ENCODE peak calls at places on chromosome 14, in eight cellular contexts. B is lower lobe of right lung, M is upper lobe of right lung, W is AG10803, L is WERI-Rb-1, H is activated B cell treated with CpG ODN at 0.5 μM for 24 hours, X is fibroblast of pulmonary artery, S is epithelial cell of esophagus. T is an unnamed sample.

GRCh38 chr14:59435106-59435505 is 30.1 kb downstream of the GPR135 start:
- DNase-seq in B (no peak), M (no peak), W (no peak), L (no peak), H (no peak), X (no peak), S (no peak), T (no peak)

GRCh38 chr14:54354096-54354495 is 42.7 kb upstream of the CDKN3 start:
- DNase-seq in B (no peak), M (no peak), W (no peak), L (no peak), H (no peak), X (no peak), S (no peak), T (no peak)

GRCh38 chr14:29627141-29627540 is 300.5 kb downstream of the PRKD1 start:
- DNase-seq in B (no peak), M (no peak), W (peak), L (no peak), H (no peak), X (no peak), S (peak), T (peak)

GRCh38 chr14:67332468-67332867 is 27.1 kb downstream of the ATP6V1D start:
- DNase-seq in B (no peak), M (no peak), W (no peak), L (no peak), H (no peak), X (no peak), S (no peak), T (no peak)

GRCh38 chr14:98893675-98894074 is 378.3 kb downstream of the BCL11B start:
- DNase-seq in B (no peak), M (no peak), W (no peak), L (no peak), H (no peak), X (no peak), S (peak), T (no peak)

GRCh38 chr14:90601521-90601920 is 204.7 kb downstream of the CALM1 start:
- DNase-seq in B (no peak), M (no peak), W (no peak), L (no peak), H (no peak), X (no peak), S (no peak), T (no peak)

GRCh38 chr14:90649096-90649495 is 167.1 kb downstream of the TTC7B start:
- DNase-seq in B (no peak), M (no peak), W (peak), L (no peak), H (no peak), X (peak), S (no peak), T (no peak)

GRCh38 chr14:69715725-69716482 is 51.0 kb upstream of the SRSF5 start:
- DNase-seq in B (peak), M (peak), W (peak), L (no peak), H (no peak), X (peak), S (peak), T (peak)

GRCh38 chr14:70873627-70874026 is 33.6 kb upstream of the PCNX1 start:
- DNase-seq in B (no peak), M (no peak), W (no peak), L (peak), H (no peak), X (no peak), S (no peak), T (no peak)

GRCh38 chr14:106513302-106513701 is 986.9 kb downstream of the TMEM121 start:
- DNase-seq in B (no peak), M (no peak), W (no peak), L (no peak), H (no peak), X (no peak), S (no peak), T (no peak)

GRCh38 chr14:106522990-106523389 is 996.6 kb downstream of the TMEM121 start:
- DNase-seq in B (no peak), M (no peak), W (no peak), L (no peak), H (no peak), X (no peak), S (no peak), T (no peak)

GRCh38 chr14:106518054-106518943 is 991.9 kb downstream of the TMEM121 start:
- DNase-seq in B (peak), M (peak), W (no peak), L (peak), H (peak), X (no peak), S (no peak), T (no peak)
- TF ChIP-seq CTCF in B (peak), M (peak), W (no peak), L (peak), H (peak), X (no peak), S (no peak), T (no peak)

GRCh38 chr14:80862983-80863382 is 78.6 kb downstream of the CEP128 start:
- DNase-seq in B (no peak), M (no peak), W (no peak), L (no peak), H (no peak), X (peak), S (no peak), T (no peak)
- TF ChIP-seq CTCF in B (no peak), M (no peak), W (peak), L (no peak), H (no peak), X (peak), S (no peak), T (peak)

GRCh38 chr14:63457498-63457897 is 85.7 kb downstream of the PPP2R5E start:
- DNase-seq in B (no peak), M (no peak), W (no peak), L (no peak), H (no peak), X (no peak), S (no peak), T (no peak)
- TF ChIP-seq CTCF in B (no peak), M (no peak), W (no peak), L (no peak), H (no peak), X (no peak), S (no peak), T (no peak)

GRCh38 chr14:19920021-19920657 is at the start of gene OR4K5:
- DNase-seq in B (no peak), M (no peak), W (no peak), L (no peak), H (no peak), X (no peak), S (no peak), T (no peak)
- TF ChIP-seq CTCF in B (no peak), M (no peak), W (no peak), L (no peak), H (no peak), X (no peak), S (no peak), T (no peak)

DNA sequence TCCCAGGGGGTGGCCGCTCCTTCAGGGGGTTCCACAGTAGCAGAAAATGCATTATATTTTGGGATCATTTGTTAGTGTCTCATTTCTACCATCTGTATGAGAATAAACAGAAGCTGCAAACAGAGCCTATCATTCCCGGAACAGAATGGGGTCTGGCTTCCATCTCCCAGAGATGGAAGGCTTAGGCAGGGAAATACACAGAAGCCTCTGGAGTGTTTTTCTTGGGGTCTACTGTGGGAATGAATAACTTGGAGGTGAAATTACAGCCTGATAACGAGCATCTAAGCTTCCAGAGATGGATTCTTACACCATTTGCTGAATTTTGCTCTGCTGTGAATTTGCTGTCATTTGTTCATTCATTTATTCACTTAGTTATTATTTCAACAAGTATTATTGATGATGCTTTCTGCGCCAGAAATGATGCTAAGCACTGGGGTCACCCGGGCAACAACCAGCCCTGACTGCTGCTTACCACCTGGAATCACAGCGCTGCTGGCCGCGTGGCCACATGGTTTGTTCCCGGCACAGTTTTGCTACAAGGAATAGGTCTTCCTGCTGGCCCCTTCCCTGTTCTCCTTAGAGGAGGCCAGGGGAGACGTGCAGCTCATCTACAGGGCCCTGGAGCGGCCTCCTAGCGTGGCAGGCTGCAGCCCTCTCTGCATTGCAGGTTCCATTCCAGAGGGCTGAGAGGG is 6.9 kb downstream of the JDP2 start:
- DNase-seq in B (no peak), M (no peak), W (no peak), L (no peak), H (no peak), X (no peak), S (no peak), T (no peak)
- TF ChIP-seq CTCF in B (no peak), M (no peak), W (no peak), L (no peak), H (no peak), X (no peak), S (no peak), T (no peak)

GRCh38 chr14:100193417-100194357 is 34.2 kb upstream of the DEGS2 start:
- DNase-seq in B (no peak), M (no peak), W (no peak), L (no peak), H (no peak), X (no peak), S (no peak), T (no peak)
- TF ChIP-seq CTCF in B (no peak), M (no peak), W (no peak), L (peak), H (no peak), X (no peak), S (no peak), T (no peak)